ENCODE peak calls at places on chromosomes 7 and 10, in four cellular contexts. V, J, R and H are unnamed samples.

GRCh38 chr10:88500656-88501055 is 82.5 kb downstream of the RNLS start:
- DNase-seq in J (no peak), R (no peak), V (peak; percentile 76), H (no peak)

GRCh38 chr7:29140873-29141468 is 5.4 kb downstream of the CPVL start:
- DNase-seq in V (no peak), J (no peak), R (no peak), H (no peak)

GRCh38 chr7:35253680-35254495 is at the start of gene TBX20:
- DNase-seq in J (no peak), V (peak; percentile 87), R (peak; percentile 40), H (peak; percentile 43)

GRCh38 chr10:119208553-119208940 is 1.2 kb downstream of the GRK5 start:
- DNase-seq in J (no peak), V (peak; percentile 41), R (no peak), H (no peak)

GRCh38 chr7:132213583-132213982 is 362.7 kb downstream of the PLXNA4 start:
- DNase-seq in R (no peak), V (no peak), J (no peak), H (no peak)

GRCh38 chr10:133009218-133009954 is 67.0 kb upstream of the CFAP46 start:
- DNase-seq in J (no peak), R (no peak), V (no peak), H (no peak)

GRCh38 chr10:48242160-48242904 is 32.2 kb downstream of the FRMPD2 start:
- DNase-seq in R (no peak), V (no peak), J (no peak), H (no peak)

GRCh38 chr7:22647451-22648257 is 79.3 kb upstream of the IL6 start:
- DNase-seq in R (no peak), J (no peak), V (peak; percentile 95), H (no peak)

GRCh38 chr10:74502963-74503608 is 323.3 kb upstream of the KAT6B start:
- DNase-seq in R (no peak), J (no peak), V (peak; percentile 81), H (no peak)

GRCh38 chr7:44678468-44679179 is 70.0 kb upstream of the ZMIZ2 start:
- DNase-seq in J (no peak), R (no peak), V (peak; percentile 90), H (no peak)

GRCh38 chr7:37713613-37714012 is 30.0 kb downstream of the GPR141 start:
- DNase-seq in J (no peak), R (no peak), V (no peak), H (no peak)

GRCh38 chr7:15341811-15342210 is 220.0 kb downstream of the AGMO start:
- DNase-seq in R (no peak), J (no peak), V (no peak), H (no peak)

GRCh38 chr7:128356546-128357365 is 4.7 kb downstream of the PRRT4 start:
- DNase-seq in V (no peak), R (no peak), J (no peak), H (no peak)

GRCh38 chr7:112594397-112594796 is 113.6 kb downstream of the LSMEM1 start:
- DNase-seq in J (no peak), R (no peak), V (peak; percentile 56), H (no peak)

GRCh38 chr10:81866753-81867152 is 8.2 kb upstream of the NRG3 start:
- DNase-seq in J (no peak), R (no peak), V (peak; percentile 71), H (no peak)

GRCh38 chr7:115009736-115010435 is 88.0 kb downstream of the MDFIC start:
- DNase-seq in R (no peak), J (no peak), V (peak; percentile 63), H (no peak)

DNA sequence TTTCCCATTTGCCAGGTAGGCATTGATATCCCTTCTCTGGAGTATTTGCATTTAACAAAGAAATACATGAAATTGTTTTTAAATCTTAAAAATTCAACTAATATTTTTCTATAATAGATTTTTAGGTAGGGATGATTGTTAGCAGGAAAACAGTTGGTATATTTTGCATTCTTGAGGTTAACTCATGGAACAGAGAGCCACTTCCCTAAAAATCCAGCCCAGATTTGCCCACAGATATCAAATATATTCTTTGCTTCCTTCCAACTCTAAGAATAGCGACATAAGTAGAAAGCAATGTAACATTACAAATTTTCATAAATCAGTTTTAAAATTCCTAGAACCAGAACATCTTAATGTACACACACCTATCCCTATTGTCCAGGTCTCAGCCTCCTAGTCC is 45.0 kb upstream of the ANLN start:
- DNase-seq in J (no peak), V (no peak), R (no peak), H (no peak)
- TF ChIP-seq CTCF in J (no peak), V (no peak), R (no peak), H (no peak)

DNA sequence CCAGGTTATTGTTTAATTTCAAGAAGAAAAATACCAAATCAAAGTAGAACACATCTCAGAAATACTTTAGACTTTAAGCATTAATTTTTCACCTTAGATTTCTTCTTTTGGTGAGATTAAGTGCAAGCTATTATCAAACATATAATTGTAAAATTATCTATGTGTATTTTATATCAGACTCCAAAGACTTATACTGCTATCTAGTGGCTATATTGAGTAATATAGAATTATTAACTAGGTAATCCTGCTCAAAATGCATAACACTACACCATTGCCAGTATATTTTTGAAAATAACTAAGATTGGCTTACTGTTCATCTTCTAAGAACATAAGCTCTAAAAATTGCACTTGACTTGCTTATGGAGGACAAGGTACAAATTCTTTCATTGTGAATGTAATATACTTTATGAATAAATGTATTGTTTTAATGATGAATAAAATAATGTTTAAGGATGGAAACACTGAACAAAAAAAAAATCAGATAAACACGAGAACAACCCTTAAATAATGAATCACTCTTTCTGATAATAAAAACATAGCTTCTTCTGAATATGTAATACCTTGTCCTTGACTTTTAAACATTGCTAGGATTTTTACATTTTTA is 86.7 kb upstream of the GNAI1 start:
- DNase-seq in V (peak; percentile 35), R (no peak), J (no peak), H (no peak)
- TF ChIP-seq CTCF in V (peak; percentile 45), R (peak; percentile 14), J (no peak), H (peak; percentile 62)

DNA sequence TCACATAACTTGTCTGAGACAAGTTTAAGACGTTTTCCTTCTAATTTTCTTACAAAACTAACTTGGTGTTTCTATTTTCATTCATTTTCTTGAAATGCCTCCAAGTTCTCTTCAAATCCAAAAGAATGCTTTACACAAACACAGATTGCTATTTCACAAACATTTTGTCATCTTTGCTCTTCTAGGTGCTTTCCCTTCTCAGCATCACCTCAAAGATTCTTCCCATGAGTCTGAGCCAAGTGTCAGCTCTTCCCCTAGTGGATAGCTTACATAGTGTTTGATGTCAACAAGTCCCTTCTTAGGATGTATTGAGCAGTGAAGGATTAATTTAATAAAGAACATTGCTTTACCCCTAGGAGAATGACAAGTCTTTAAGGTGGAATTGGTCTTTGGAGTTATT is 38.1 kb upstream of the SEMA3A start:
- DNase-seq in R (no peak), V (peak; percentile 69), J (no peak), H (no peak)
- TF ChIP-seq CTCF in R (peak; percentile 15), V (peak; percentile 20), J (no peak), H (peak; percentile 30)

DNA sequence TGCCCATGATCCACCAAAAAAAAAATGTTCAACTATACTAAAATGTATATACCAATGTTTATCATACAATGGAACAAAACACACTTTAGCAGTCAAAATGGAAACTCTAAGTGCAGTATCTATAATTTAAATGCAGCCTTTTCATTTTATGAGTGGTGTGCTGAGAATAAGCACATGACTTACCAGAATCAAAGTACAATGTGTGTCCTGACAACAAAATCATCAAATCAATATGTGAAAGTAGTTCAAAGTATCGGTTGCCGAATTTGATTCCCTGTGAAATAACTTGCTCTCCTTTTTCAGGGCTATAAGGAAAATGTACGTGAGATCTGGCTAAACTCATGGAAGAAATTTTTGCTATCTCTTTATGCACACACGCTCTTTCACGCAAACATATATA is 16.9 kb upstream of the KIF5B start:
- DNase-seq in V (no peak), R (no peak), J (no peak), H (no peak)
- TF ChIP-seq CTCF in V (no peak), R (no peak), J (no peak), H (no peak)

DNA sequence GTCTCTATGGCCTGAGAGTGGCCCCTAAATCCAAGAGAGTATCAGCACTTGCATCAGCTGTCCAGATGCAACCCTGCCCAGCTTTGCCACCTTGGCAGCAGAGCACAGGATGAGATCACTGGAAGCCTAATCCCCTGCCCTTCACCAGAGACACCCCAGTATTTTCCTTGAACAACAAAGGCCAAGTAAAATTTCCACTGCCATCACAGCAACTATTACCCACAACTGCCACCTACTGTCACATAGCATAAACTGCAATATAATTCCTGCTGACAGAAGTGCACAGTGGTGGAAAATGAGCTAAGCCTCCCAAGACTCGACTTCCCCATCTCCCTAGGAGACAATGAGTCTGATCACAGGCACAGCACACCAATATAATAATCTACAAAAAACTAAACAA is 462.8 kb upstream of the ZWINT start:
- DNase-seq in J (no peak), R (no peak), V (no peak), H (no peak)
- TF ChIP-seq CTCF in J (no peak), R (peak; percentile 20), V (no peak), H (peak; percentile 51)

DNA sequence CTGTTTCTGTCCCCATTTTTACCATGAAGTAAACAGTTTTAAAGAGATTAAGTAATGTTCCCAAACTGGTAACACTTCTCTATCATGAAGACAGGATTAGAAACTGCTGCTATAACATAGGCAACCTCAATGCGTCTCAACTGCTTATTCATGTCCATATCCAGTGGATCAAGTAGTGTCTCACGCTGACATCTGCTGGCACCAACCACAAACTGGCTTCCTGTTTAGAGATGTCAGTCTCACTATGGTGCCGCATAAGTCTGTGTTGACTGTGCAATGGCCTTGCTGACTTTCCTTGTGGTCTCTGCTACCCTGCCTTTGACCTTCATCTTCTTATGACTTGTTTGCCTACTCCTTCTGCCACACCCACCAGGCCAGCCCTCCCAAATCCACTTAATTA is 369.6 kb upstream of the DPP6 start:
- DNase-seq in R (no peak), V (no peak), J (no peak), H (no peak)
- TF ChIP-seq CTCF in R (no peak), V (no peak), J (no peak), H (no peak)

DNA sequence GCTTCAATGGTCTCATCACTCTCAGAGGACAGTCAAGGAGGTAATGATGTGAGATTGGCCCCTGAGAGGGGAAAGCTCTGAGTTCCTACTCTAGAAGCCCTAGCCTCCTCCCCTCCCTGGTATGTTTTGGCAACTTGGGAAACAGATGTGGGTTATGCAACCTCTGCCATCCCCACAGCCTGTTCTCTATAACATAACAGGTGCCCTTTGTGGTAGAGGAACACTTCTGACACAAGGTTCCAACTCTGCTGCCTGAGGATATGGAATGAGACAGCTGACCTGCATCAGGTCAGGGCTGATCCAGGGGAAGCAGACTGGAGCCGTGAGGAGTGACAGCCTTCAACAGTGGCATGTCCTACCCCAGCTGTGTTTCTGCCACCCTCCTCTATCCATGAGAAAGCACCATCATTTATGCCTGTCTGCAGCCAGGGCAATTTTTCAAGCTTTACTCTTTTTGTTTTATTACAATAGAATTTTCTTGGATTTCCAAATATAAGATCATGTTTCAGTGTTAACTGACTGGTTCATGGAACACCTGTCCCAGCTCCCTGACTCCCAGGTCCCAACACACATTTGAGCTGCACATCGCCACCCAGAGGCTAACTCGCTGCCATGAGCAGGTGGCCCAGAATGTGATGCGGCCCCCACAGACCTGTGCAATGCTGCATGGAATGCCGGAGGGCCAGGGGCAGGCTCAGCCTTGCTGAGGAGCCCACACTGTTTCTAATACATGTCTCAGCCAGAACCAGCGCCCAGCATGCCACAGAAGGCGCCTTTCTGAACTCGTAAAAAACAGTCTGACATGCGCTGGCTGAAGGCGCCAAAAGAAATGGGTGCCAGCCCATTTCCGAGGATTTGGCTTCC is 124.7 kb upstream of the CHST15 start:
- DNase-seq in J (no peak), R (no peak), V (no peak), H (no peak)
- TF ChIP-seq CTCF in J (no peak), R (no peak), V (no peak), H (no peak)

DNA sequence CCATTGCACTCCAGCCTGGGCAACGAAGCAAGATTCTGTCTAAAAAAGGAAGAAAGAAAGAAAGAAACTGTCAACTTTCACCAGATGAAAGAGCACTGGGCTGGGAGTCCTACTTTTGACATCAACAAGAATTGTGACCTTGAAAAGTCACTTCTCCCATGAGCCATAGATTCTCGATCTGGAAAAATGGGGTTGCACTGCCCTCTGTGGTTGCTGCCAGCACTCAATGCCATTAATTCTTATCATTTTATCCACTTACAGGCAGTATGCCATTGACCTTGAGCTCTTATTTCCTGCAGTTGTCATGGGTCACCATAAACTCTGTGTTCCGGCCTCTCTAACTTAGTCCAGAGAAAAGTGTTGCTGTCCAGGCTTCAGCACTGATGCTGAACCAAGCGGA is 137.2 kb downstream of the NOC3L start:
- DNase-seq in V (no peak), R (no peak), J (no peak), H (no peak)
- TF ChIP-seq CTCF in V (peak; percentile 13), R (no peak), J (no peak), H (no peak)